ENCODE peak calls at places on chromosomes 2 and 18, in seven cellular contexts. R is PC-9, L is keratinocyte, P is fibroblast of lung, A is hepatocyte, V is PC-3, D is neural progenitor cell. T is an unnamed sample.

GRCh38 chr2:239519081-239519920 is 118.5 kb upstream of the HDAC4 start:
- DNase-seq in R (no peak), L (no peak), P (no peak), A (peak), V (no peak), D (no peak), T (no peak)

GRCh38 chr2:165777522-165778186 is 16.4 kb downstream of the GALNT3 start:
- DNase-seq in R (no peak), L (no peak), P (no peak), A (no peak), V (peak), D (no peak), T (no peak)

GRCh38 chr2:189592353-189592984 is 11.9 kb upstream of the SLC40A1 start:
- DNase-seq in R (no peak), L (no peak), P (no peak), A (no peak), V (no peak), D (no peak), T (no peak)

GRCh38 chr2:69387770-69388481 is 899 bp upstream of the GFPT1 start:
- DNase-seq in R (no peak), L (no peak), P (no peak), A (peak), V (no peak), D (peak), T (no peak)

GRCh38 chr2:160308915-160309314 is 108.8 kb upstream of the ITGB6 start:
- DNase-seq in R (no peak), L (peak), P (peak), A (no peak), V (peak), D (no peak), T (no peak)

GRCh38 chr2:171128461-171128860 is 32.2 kb downstream of the TLK1 start:
- DNase-seq in R (no peak), L (no peak), P (no peak), A (no peak), V (no peak), D (no peak), T (no peak)

GRCh38 chr18:50970006-50970405 is 2.2 kb downstream of the ELAC1 start:
- DNase-seq in R (peak), L (no peak), P (no peak), A (no peak), V (peak), D (no peak), T (no peak)

GRCh38 chr2:165369131-165369935 is 100.2 kb upstream of the CSRNP3 start:
- DNase-seq in R (no peak), L (peak), P (peak), A (peak), V (no peak), D (peak), T (no peak)

GRCh38 chr18:29271496-29271895 is 1094.6 kb upstream of the CDH2 start:
- DNase-seq in R (no peak), L (no peak), P (peak), A (no peak), V (peak), D (no peak), T (no peak)

GRCh38 chr18:78737006-78737915 is 242.4 kb upstream of the SALL3 start:
- DNase-seq in R (no peak), L (no peak), P (no peak), A (no peak), V (no peak), D (no peak), T (no peak)

GRCh38 chr2:46257476-46257875 is 39.7 kb upstream of the EPAS1 start:
- DNase-seq in R (no peak), L (no peak), P (peak), A (no peak), V (no peak), D (no peak), T (no peak)

GRCh38 chr2:144454466-144455287 is 65.2 kb downstream of the ZEB2 start:
- DNase-seq in R (no peak), L (no peak), P (no peak), A (no peak), V (no peak), D (no peak), T (no peak)

GRCh38 chr18:10926565-10927194 is 222.7 kb downstream of the PIEZO2 start:
- DNase-seq in R (no peak), L (no peak), P (peak), A (no peak), V (no peak), D (no peak), T (no peak)

GRCh38 chr18:69998523-69998987 is 50.9 kb upstream of the CD226 start:
- DNase-seq in R (no peak), L (no peak), P (no peak), A (no peak), V (no peak), D (no peak), T (no peak)

GRCh38 chr2:204180671-204181070 is 244.1 kb downstream of the ICOS start:
- DNase-seq in R (no peak), L (no peak), P (no peak), A (no peak), V (no peak), D (no peak), T (no peak)

DNA sequence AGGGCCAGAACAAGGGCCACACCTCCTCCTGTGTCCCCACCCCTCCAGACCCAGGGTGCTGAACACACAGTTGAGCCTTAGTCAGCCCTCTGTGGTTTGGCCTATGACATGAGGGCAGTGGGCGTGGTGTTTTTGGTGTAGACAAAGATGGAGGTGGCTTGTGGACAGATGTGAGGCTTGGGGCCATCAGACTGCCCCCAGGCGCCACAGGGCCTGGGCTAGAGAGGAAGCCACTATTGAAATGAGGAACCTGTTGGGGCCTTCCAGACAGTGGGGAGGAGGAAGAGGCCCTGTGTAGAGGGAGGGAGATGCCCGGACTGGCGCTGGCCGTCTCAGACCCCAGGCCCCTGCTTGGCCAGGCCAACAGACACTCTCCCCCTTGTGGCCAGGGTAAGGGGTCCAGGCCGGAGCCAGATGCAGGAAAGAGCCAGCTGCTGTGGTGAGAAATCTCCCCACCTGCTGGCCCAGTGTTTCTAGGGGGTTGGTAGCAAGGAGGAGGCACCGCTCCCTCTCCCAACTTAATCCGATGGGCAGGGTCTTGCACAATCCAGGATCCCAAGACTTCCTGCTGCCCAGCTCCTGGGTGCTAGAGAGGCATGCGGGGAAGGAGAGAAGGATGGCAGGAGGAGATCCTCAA is 53.8 kb downstream of the SMAD7 start:
- DNase-seq in R (peak), L (no peak), P (peak), A (peak), V (peak), D (peak), T (no peak)
- H3K4me2 ChIP-seq in R (peak), L (no peak), P (no peak), A (no peak), V (no peak), D (no peak), T (peak)

GRCh38 chr2:112819081-112819480 is 17.5 kb downstream of the IL1B start:
- DNase-seq in R (no peak), L (no peak), P (no peak), A (no peak), V (no peak), D (no peak), T (no peak)

GRCh38 chr2:112817082-112817481 is 19.5 kb downstream of the IL1B start:
- DNase-seq in R (no peak), L (no peak), P (no peak), A (no peak), V (no peak), D (no peak), T (no peak)

GRCh38 chr2:112821142-112821541 is 15.4 kb downstream of the IL1B start:
- DNase-seq in R (no peak), L (no peak), P (peak), A (no peak), V (no peak), D (no peak), T (no peak)

GRCh38 chr2:112820343-112820742 is 16.2 kb downstream of the IL1B start:
- DNase-seq in R (no peak), L (no peak), P (no peak), A (no peak), V (no peak), D (no peak), T (no peak)

DNA sequence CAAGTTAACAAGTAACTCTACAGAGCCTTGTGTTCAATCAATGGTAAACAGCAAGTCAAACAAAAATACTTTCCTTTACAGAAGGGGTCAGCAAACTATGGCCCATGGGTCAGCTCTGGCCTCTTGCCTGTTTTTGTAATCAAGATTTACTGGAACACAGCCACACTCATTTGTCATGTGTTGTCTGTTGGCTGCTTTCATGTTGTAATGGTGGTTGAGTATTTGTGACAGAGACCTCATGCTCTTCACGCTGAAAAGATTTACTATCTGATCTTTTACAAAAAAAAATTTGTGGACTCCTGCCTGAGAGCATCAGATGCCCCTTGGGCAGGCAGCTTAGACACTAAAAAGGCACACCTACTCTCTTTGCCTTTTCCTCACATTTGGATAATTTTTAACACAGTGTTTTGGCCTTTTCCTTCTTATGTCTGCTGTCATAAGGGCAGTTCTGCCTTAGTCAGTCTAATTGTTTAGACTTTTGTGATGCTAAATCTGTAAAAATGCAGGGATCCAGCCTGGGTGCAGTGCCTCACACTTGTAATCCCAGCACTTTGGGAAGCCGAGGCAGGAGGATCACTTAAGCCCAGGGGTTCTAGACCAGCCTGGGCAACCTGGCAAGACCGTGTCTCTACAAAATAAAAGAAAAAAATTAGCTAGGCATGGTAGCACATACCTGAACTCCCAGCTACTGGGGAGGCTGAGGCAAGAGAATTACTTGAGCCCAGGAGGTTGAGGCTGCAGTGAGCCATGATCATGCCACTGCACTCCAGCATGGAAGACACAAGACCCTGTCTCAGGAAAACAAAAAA is 18.3 kb downstream of the IL1B start:
- DNase-seq in R (no peak), L (no peak), P (no peak), A (peak), V (no peak), D (no peak), T (no peak)
- H3K27ac ChIP-seq in R (no peak), L (no peak), P (no peak), A (peak), V (no peak), D (no peak), T (no peak)

GRCh38 chr2:240869956-240870875 is 1.6 kb downstream of the AGXT start:
- DNase-seq in R (no peak), L (no peak), P (no peak), A (no peak), V (no peak), D (no peak), T (no peak)
- H3K4me2 ChIP-seq in R (no peak), L (no peak), P (no peak), A (no peak), V (no peak), D (no peak), T (no peak)

GRCh38 chr2:38147333-38148121 is 71.6 kb upstream of the CYP1B1 start:
- DNase-seq in R (no peak), L (no peak), P (peak), A (no peak), V (peak), D (no peak), T (no peak)
- H3K27ac ChIP-seq in R (peak), L (peak), P (peak), A (peak), V (peak), D (no peak), T (peak)

GRCh38 chr18:27184115-27185024 is 738 bp downstream of the CHST9 start:
- DNase-seq in R (no peak), L (no peak), P (no peak), A (peak), V (no peak), D (peak), T (no peak)
- H3K4me2 ChIP-seq in R (peak), L (peak), P (no peak), A (peak), V (no peak), D (peak), T (no peak)

GRCh38 chr2:1613731-1614354 is 130.5 kb downstream of the PXDN start:
- DNase-seq in R (peak), L (no peak), P (peak), A (no peak), V (peak), D (no peak), T (no peak)
- H3K27ac ChIP-seq in R (peak), L (no peak), P (no peak), A (no peak), V (no peak), D (no peak), T (no peak)

GRCh38 chr2:191566347-191566746 is 111.6 kb upstream of the NABP1 start:
- DNase-seq in R (peak), L (no peak), P (peak), A (peak), V (peak), D (peak), T (peak)
- H3K4me2 ChIP-seq in R (peak), L (no peak), P (no peak), A (peak), V (peak), D (no peak), T (no peak)

DNA sequence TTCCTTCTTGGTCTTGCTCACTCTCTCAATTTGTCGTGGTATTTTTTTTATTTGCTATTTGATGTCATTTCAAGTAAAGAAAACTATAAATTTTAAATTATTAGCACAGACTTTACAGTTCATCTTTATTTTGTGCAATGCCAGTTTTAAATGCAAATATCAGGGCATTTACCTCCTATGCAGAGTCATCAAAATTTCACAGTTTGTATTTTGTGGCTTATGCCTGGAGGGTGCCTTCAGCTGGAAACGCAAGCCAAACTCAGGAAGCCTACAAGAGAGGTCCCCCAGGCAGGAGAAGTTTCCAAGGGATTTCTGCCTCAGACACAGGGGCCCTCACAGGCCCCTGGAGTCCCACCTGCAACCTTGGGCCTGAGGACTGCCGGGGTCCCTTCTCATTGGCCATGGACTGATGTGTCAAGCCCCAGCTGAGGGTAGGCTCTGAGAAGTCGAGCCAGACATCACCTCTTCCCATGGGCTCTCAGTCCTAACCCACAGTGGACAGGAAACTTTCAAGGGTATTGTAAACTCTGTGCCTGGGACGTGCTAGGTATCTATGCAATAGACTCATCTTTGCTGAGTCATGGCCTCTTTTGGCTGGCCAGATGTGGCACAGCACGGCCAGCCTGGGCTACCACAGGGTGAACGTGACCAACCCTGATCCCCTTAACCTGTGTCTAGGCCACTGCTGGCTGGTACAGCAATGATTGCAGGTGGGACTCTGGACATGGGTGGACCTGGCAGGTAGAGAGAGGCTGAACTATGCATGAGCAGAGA is 236.5 kb downstream of the CELF4 start:
- DNase-seq in R (no peak), L (no peak), P (no peak), A (no peak), V (no peak), D (no peak), T (no peak)
- H3K27ac ChIP-seq in R (no peak), L (no peak), P (no peak), A (no peak), V (no peak), D (no peak), T (no peak)

GRCh38 chr2:232927041-232927792 is 57.2 kb downstream of the SNORC start:
- DNase-seq in R (no peak), L (no peak), P (peak), A (no peak), V (peak), D (peak), T (no peak)
- H3K4me2 ChIP-seq in R (peak), L (peak), P (peak), A (peak), V (peak), D (peak), T (no peak)

DNA sequence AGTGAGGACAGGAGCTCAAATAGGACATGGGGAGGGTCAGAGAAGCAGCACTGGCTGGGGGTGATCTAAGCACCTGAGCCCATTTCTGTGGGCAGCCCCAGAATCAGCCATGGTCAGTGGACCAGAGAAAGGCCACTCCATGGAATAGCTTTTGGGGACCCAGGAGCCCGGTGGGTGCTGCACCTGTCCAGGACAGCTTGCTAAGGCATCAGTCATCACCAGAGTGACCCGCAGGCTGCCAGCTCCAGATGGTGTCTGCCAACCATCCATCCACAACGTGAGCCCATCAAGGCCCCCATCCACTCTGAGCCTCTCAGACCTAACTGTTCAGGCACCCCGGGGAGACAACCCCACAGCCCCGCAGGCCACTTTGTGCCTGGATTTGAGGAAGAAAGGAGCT is 23.6 kb upstream of the COL6A3 start:
- DNase-seq in R (no peak), L (no peak), P (no peak), A (no peak), V (no peak), D (no peak), T (no peak)
- H3K27ac ChIP-seq in R (peak), L (no peak), P (no peak), A (peak), V (peak), D (no peak), T (no peak)

T was measured in HCT116.